ENCODE peak calls at places on chromosomes 4 and X, in six cellular contexts. One of them, this sample, is unnamed.

GRCh38 chrX:119698835-119699234 is 5.9 kb upstream of the SEPTIN6 start:
- DNase-seq in H1: no peak
- DNase-seq in mesenchymal stem cell: peak
- DNase-seq in trophoblast cell: peak
- DNase-seq in H9: peak
- DNase-seq in neuronal stem cell: no peak
- DNase-seq in this sample: peak

GRCh38 chr4:121277194-121278105 is 103.4 kb downstream of the QRFPR start:
- DNase-seq in H9: peak
- DNase-seq in trophoblast cell: peak
- DNase-seq in mesenchymal stem cell: no peak
- DNase-seq in H1: no peak
- DNase-seq in neuronal stem cell: no peak
- DNase-seq in this sample: no peak

GRCh38 chrX:44082829-44083228 is 109.6 kb upstream of the NDP start:
- DNase-seq in mesenchymal stem cell: no peak
- DNase-seq in neuronal stem cell: no peak
- DNase-seq in H9: no peak
- DNase-seq in H1: no peak
- DNase-seq in trophoblast cell: no peak
- DNase-seq in this sample: no peak

GRCh38 chr4:12138478-12138877 is 709.8 kb upstream of the HS3ST1 start:
- DNase-seq in H9: no peak
- DNase-seq in neuronal stem cell: no peak
- DNase-seq in mesenchymal stem cell: no peak
- DNase-seq in H1: no peak
- DNase-seq in trophoblast cell: no peak
- DNase-seq in this sample: no peak

GRCh38 chrX:112867570-112867969 is 26.9 kb upstream of the AMOT start:
- DNase-seq in H9: peak
- DNase-seq in trophoblast cell: no peak
- DNase-seq in H1: no peak
- DNase-seq in mesenchymal stem cell: no peak
- DNase-seq in neuronal stem cell: no peak
- DNase-seq in this sample: no peak

GRCh38 chr4:8260656-8261111 is 8.9 kb upstream of the HTRA3 start:
- DNase-seq in neuronal stem cell: no peak
- DNase-seq in H1: no peak
- DNase-seq in trophoblast cell: peak
- DNase-seq in H9: no peak
- DNase-seq in mesenchymal stem cell: peak
- DNase-seq in this sample: peak

GRCh38 chr4:41889328-41889727 is 45.9 kb upstream of the TMEM33 start:
- DNase-seq in neuronal stem cell: no peak
- DNase-seq in trophoblast cell: no peak
- DNase-seq in H9: no peak
- DNase-seq in mesenchymal stem cell: no peak
- DNase-seq in H1: no peak
- DNase-seq in this sample: no peak

GRCh38 chr4:186557486-186557885 is 2.1 kb upstream of the MTNR1A start:
- DNase-seq in neuronal stem cell: no peak
- DNase-seq in H9: no peak
- DNase-seq in mesenchymal stem cell: peak
- DNase-seq in trophoblast cell: no peak
- DNase-seq in H1: no peak
- DNase-seq in this sample: peak

GRCh38 chrX:103878466-103879151 is 46.6 kb upstream of the RAB9B start:
- DNase-seq in mesenchymal stem cell: peak
- DNase-seq in trophoblast cell: peak
- DNase-seq in neuronal stem cell: no peak
- DNase-seq in H9: no peak
- DNase-seq in H1: no peak
- DNase-seq in this sample: peak

GRCh38 chrX:20829665-20830481 is 544.3 kb upstream of the CNKSR2 start:
- DNase-seq in neuronal stem cell: no peak
- DNase-seq in H9: no peak
- DNase-seq in mesenchymal stem cell: peak
- DNase-seq in trophoblast cell: peak
- DNase-seq in H1: no peak
- DNase-seq in this sample: no peak

GRCh38 chrX:74249963-74250362 is 54.0 kb upstream of the ZCCHC13 start:
- DNase-seq in H1: peak
- DNase-seq in trophoblast cell: peak
- DNase-seq in H9: peak
- DNase-seq in mesenchymal stem cell: peak
- DNase-seq in neuronal stem cell: no peak
- DNase-seq in this sample: no peak

GRCh38 chrX:140180585-140180984 is 215.3 kb upstream of the CXorf66 start:
- DNase-seq in H1: no peak
- DNase-seq in neuronal stem cell: no peak
- DNase-seq in trophoblast cell: no peak
- DNase-seq in mesenchymal stem cell: no peak
- DNase-seq in H9: no peak
- DNase-seq in this sample: peak

GRCh38 chr4:55468724-55469123 is 73.0 kb downstream of the TMEM165 start:
- DNase-seq in mesenchymal stem cell: peak
- DNase-seq in H1: no peak
- DNase-seq in H9: no peak
- DNase-seq in trophoblast cell: no peak
- DNase-seq in neuronal stem cell: no peak
- DNase-seq in this sample: peak

GRCh38 chrX:118569676-118570075 is 74.1 kb downstream of the DOCK11 start:
- DNase-seq in trophoblast cell: no peak
- DNase-seq in neuronal stem cell: no peak
- DNase-seq in H1: no peak
- DNase-seq in mesenchymal stem cell: no peak
- DNase-seq in H9: no peak
- DNase-seq in this sample: no peak

GRCh38 chrX:140504371-140505324 is at the start of gene SOX3:
- DNase-seq in mesenchymal stem cell: no peak
- DNase-seq in H9: peak
- DNase-seq in trophoblast cell: no peak
- DNase-seq in neuronal stem cell: peak
- DNase-seq in H1: peak
- DNase-seq in this sample: no peak

GRCh38 chr4:22338806-22339205 is 177.1 kb downstream of the ADGRA3 start:
- DNase-seq in trophoblast cell: no peak
- DNase-seq in neuronal stem cell: no peak
- DNase-seq in H9: no peak
- DNase-seq in H1: no peak
- DNase-seq in mesenchymal stem cell: no peak
- DNase-seq in this sample: no peak

GRCh38 chrX:41084044-41084359 is 1.2 kb upstream of the USP9X start:
- DNase-seq in H1: no peak
- DNase-seq in mesenchymal stem cell: no peak
- DNase-seq in trophoblast cell: no peak
- DNase-seq in neuronal stem cell: no peak
- DNase-seq in H9: no peak
- DNase-seq in this sample: no peak

GRCh38 chrX:41085883-41086626 is 810 bp downstream of the USP9X start:
- DNase-seq in H9: no peak
- DNase-seq in neuronal stem cell: no peak
- DNase-seq in H1: peak
- DNase-seq in trophoblast cell: peak
- DNase-seq in mesenchymal stem cell: peak
- DNase-seq in this sample: peak

GRCh38 chrX:41085105-41085882 is at the start of gene USP9X:
- DNase-seq in neuronal stem cell: peak
- DNase-seq in trophoblast cell: peak
- DNase-seq in H1: peak
- DNase-seq in H9: peak
- DNase-seq in mesenchymal stem cell: peak
- DNase-seq in this sample: peak

GRCh38 chrX:41082783-41083182 is 2.5 kb upstream of the USP9X start:
- DNase-seq in H9: no peak
- DNase-seq in trophoblast cell: no peak
- DNase-seq in H1: no peak
- DNase-seq in mesenchymal stem cell: no peak
- DNase-seq in neuronal stem cell: no peak
- DNase-seq in this sample: no peak

GRCh38 chrX:41084360-41085104 is 713 bp upstream of the USP9X start:
- DNase-seq in trophoblast cell: peak
- DNase-seq in neuronal stem cell: peak
- DNase-seq in H9: peak
- DNase-seq in mesenchymal stem cell: peak
- DNase-seq in H1: peak
- DNase-seq in this sample: peak
- H4K8ac ChIP-seq in trophoblast cell: peak
- H4K8ac ChIP-seq in neuronal stem cell: peak
- H4K8ac ChIP-seq in H9: peak
- H4K8ac ChIP-seq in mesenchymal stem cell: peak
- H4K8ac ChIP-seq in H1: peak
- H4K8ac ChIP-seq in this sample: peak

DNA sequence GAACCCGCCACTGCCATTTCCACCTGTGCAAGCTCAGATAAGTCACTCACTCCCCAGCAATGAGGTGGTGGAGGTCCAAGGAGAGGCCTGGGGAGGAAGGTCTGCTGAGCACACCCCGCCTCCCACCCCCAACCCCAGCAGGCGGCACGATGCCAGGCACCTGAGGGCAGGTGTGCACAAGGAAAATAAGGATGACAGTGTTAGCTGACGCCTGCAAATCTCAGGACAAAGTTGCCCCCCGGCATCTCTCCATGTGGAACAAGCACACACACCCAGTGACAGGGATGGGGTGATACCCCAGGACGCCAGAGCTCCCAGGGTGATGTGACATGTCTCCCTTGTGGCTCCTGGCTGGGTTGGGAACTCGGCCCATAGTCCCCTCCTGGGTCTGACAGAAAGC is 9.9 kb downstream of the JAKMIP1 start:
- DNase-seq in H9: no peak
- DNase-seq in trophoblast cell: no peak
- DNase-seq in neuronal stem cell: no peak
- DNase-seq in H1: no peak
- DNase-seq in mesenchymal stem cell: no peak
- DNase-seq in this sample: no peak
- H3K18ac ChIP-seq in H9: no peak
- H3K18ac ChIP-seq in trophoblast cell: no peak
- H3K18ac ChIP-seq in neuronal stem cell: peak
- H3K18ac ChIP-seq in H1: no peak
- H3K18ac ChIP-seq in mesenchymal stem cell: no peak
- H3K18ac ChIP-seq in this sample: no peak

GRCh38 chr4:87540176-87541058 is 11.2 kb upstream of the SPARCL1 start:
- DNase-seq in mesenchymal stem cell: no peak
- DNase-seq in neuronal stem cell: no peak
- DNase-seq in trophoblast cell: no peak
- DNase-seq in H9: no peak
- DNase-seq in H1: no peak
- DNase-seq in this sample: peak
- H4K8ac ChIP-seq in mesenchymal stem cell: no peak
- H4K8ac ChIP-seq in neuronal stem cell: no peak
- H4K8ac ChIP-seq in trophoblast cell: no peak
- H4K8ac ChIP-seq in H9: no peak
- H4K8ac ChIP-seq in H1: no peak
- H4K8ac ChIP-seq in this sample: no peak

GRCh38 chrX:10619311-10620015 is 922 bp downstream of the MID1 start:
- DNase-seq in H1: no peak
- DNase-seq in trophoblast cell: no peak
- DNase-seq in H9: no peak
- DNase-seq in neuronal stem cell: no peak
- DNase-seq in mesenchymal stem cell: no peak
- DNase-seq in this sample: no peak
- H3K18ac ChIP-seq in H1: no peak
- H3K18ac ChIP-seq in trophoblast cell: no peak
- H3K18ac ChIP-seq in H9: peak
- H3K18ac ChIP-seq in neuronal stem cell: peak
- H3K18ac ChIP-seq in mesenchymal stem cell: no peak
- H3K18ac ChIP-seq in this sample: peak

This sample was measured in IMR-90.